ENCODE peak calls at places on chromosomes 6 and 20, in nine cellular contexts. A is RPMI7951; T is H54; R is H9; J is HT1080; V is HuH-7; M is NK-92 treated with Interleukin-12 subunit alpha and Interleukin-12 subunit beta, amount 100 ng/mL, for 24 hours; S is fibroblast of lung; K is GDM1. P is an unnamed sample.

GRCh38 chr6:83096791-83097190 is 29.3 kb downstream of the DOP1A start:
- DNase-seq in A (no peak), T (no peak), R (no peak), J (no peak), V (no peak), M (no peak), S (peak), K (no peak), P (no peak)

GRCh38 chr20:34085544-34086040 is 26.5 kb downstream of the EIF2S2 start:
- DNase-seq in A (no peak), T (no peak), R (no peak), J (no peak), V (no peak), M (no peak), S (no peak), K (no peak), P (no peak)

GRCh38 chr6:112595201-112595600 is 248.1 kb downstream of the RFPL4B start:
- DNase-seq in A (no peak), T (no peak), R (no peak), J (no peak), V (no peak), M (no peak), S (peak), K (no peak), P (no peak)

GRCh38 chr20:56875052-56875663 is 246.1 kb downstream of the TFAP2C start:
- DNase-seq in A (peak), T (peak), R (peak), J (peak), V (no peak), M (no peak), S (peak), K (no peak), P (no peak)

GRCh38 chr20:59121714-59122376 is 41.8 kb upstream of the ZNF831 start:
- DNase-seq in A (no peak), T (no peak), R (peak), J (no peak), V (no peak), M (no peak), S (no peak), K (no peak), P (no peak)

GRCh38 chr6:17928514-17929430 is 58.7 kb downstream of the KIF13A start:
- DNase-seq in A (no peak), T (no peak), R (no peak), J (peak), V (no peak), M (no peak), S (peak), K (no peak), P (no peak)

GRCh38 chr20:46959821-46960220 is 65.2 kb downstream of the EYA2 start:
- DNase-seq in A (no peak), T (no peak), R (no peak), J (no peak), V (no peak), M (no peak), S (no peak), K (no peak), P (no peak)

GRCh38 chr6:30411515-30412207 is 66.7 kb downstream of the RPP21 start:
- DNase-seq in A (peak), T (no peak), R (peak), J (peak), V (no peak), M (peak), S (peak), K (peak), P (peak)

GRCh38 chr6:68633654-68634502 is 1.2 kb upstream of the ADGRB3 start:
- DNase-seq in A (no peak), T (no peak), R (no peak), J (no peak), V (no peak), M (no peak), S (no peak), K (no peak), P (no peak)

GRCh38 chr20:62822788-62823651 is 6.2 kb downstream of the COL9A3 start:
- DNase-seq in A (peak), T (no peak), R (peak), J (peak), V (peak), M (no peak), S (no peak), K (peak), P (peak)

GRCh38 chr20:53867741-53868351 is 202.5 kb downstream of the BCAS1 start:
- DNase-seq in A (no peak), T (no peak), R (no peak), J (no peak), V (no peak), M (no peak), S (no peak), K (no peak), P (no peak)

GRCh38 chr20:47318596-47319516 is 37.6 kb downstream of the ZMYND8 start:
- DNase-seq in A (peak), T (no peak), R (peak), J (no peak), V (peak), M (no peak), S (peak), K (no peak), P (peak)

GRCh38 chr6:46626228-46626909 is 26.2 kb downstream of the CYP39A1 start:
- DNase-seq in A (peak), T (no peak), R (no peak), J (peak), V (no peak), M (no peak), S (no peak), K (no peak), P (no peak)

GRCh38 chr20:760751-761417 is 7.4 kb downstream of the SLC52A3 start:
- DNase-seq in A (no peak), T (no peak), R (peak), J (no peak), V (peak), M (no peak), S (peak), K (no peak), P (peak)

GRCh38 chr6:96923871-96924493 is 546 bp upstream of the KLHL32 start:
- DNase-seq in A (no peak), T (no peak), R (no peak), J (peak), V (no peak), M (peak), S (no peak), K (no peak), P (no peak)

GRCh38 chr6:72913797-72914196 is 291.9 kb downstream of the KCNQ5 start:
- DNase-seq in A (no peak), T (no peak), R (no peak), J (no peak), V (no peak), M (no peak), S (no peak), K (no peak), P (no peak)

GRCh38 chr6:149086363-149086762 is 231.1 kb upstream of the TAB2 start:
- DNase-seq in A (no peak), T (no peak), R (no peak), J (no peak), V (no peak), M (no peak), S (no peak), K (no peak), P (no peak)

GRCh38 chr20:380763-381580 is 412 bp downstream of the TRIB3 start:
- DNase-seq in A (peak), T (peak), R (peak), J (no peak), V (peak), M (peak), S (peak), K (no peak), P (peak)

GRCh38 chr6:8481727-8482126 is 46.4 kb upstream of the SLC35B3 start:
- DNase-seq in A (no peak), T (peak), R (no peak), J (peak), V (peak), M (no peak), S (no peak), K (no peak), P (no peak)

GRCh38 chr6:88626460-88626859 is 337.0 kb downstream of the RNGTT start:
- DNase-seq in A (no peak), T (no peak), R (no peak), J (no peak), V (no peak), M (no peak), S (peak), K (no peak), P (no peak)

GRCh38 chr6:1917628-1918371 is 308.1 kb downstream of the FOXC1 start:
- DNase-seq in A (peak), T (peak), R (no peak), J (peak), V (no peak), M (peak), S (peak), K (no peak), P (no peak)

GRCh38 chr6:96197241-96197640 is 181.5 kb downstream of the FUT9 start:
- DNase-seq in A (no peak), T (no peak), R (no peak), J (no peak), V (no peak), M (no peak), S (no peak), K (no peak), P (no peak)

GRCh38 chr20:3405139-3405538 is 2.3 kb downstream of the DNAAF9 start:
- DNase-seq in A (no peak), T (no peak), R (no peak), J (no peak), V (no peak), M (no peak), S (no peak), K (no peak), P (no peak)

GRCh38 chr6:14228571-14228970 is 111.0 kb downstream of the CD83 start:
- DNase-seq in A (peak), T (no peak), R (no peak), J (peak), V (no peak), M (no peak), S (peak), K (no peak), P (no peak)

GRCh38 chr6:115131709-115132490 is 789.1 kb upstream of the HS3ST5 start:
- DNase-seq in A (no peak), T (no peak), R (no peak), J (no peak), V (no peak), M (no peak), S (no peak), K (no peak), P (no peak)

GRCh38 chr6:22045261-22045912 is 251.4 kb downstream of the PRL start:
- DNase-seq in A (no peak), T (no peak), R (no peak), J (no peak), V (no peak), M (no peak), S (no peak), K (no peak), P (no peak)

GRCh38 chr6:129709451-129709908 is 497 bp downstream of the ARHGAP18 start:
- DNase-seq in A (peak), T (no peak), R (no peak), J (peak), V (no peak), M (no peak), S (peak), K (no peak), P (no peak)

P was measured in glutamatergic neuron.